ENCODE peak calls at places on chromosomes 5 and 9, in four cellular contexts. I, S, M and V are unnamed samples.

GRCh38 chr5:126718246-126718868 is 58.6 kb upstream of the LMNB1 start:
- DNase-seq in I (no peak), S (no peak), M (no peak), V (no peak)

GRCh38 chr5:17217421-17218352 is at the start of gene BASP1:
- DNase-seq in I (peak; percentile 49), S (no peak), M (no peak), V (peak; percentile 64)

GRCh38 chr9:35658894-35659220 is 765 bp downstream of the CCDC107 start:
- DNase-seq in I (no peak), S (peak; percentile 23), M (no peak), V (no peak)

GRCh38 chr5:612498-613424 is 621 bp downstream of the CEP72 start:
- DNase-seq in I (no peak), S (no peak), M (no peak), V (no peak)

GRCh38 chr5:168788107-168788506 is 208.9 kb upstream of the PANK3 start:
- DNase-seq in I (no peak), S (no peak), M (no peak), V (no peak)

GRCh38 chr5:15763754-15764153 is 263.8 kb downstream of the FBXL7 start:
- DNase-seq in I (no peak), S (no peak), M (no peak), V (no peak)

GRCh38 chr9:113258282-113258681 is 17.1 kb downstream of the CDC26 start:
- DNase-seq in I (no peak), S (no peak), M (no peak), V (no peak)

GRCh38 chr9:85603920-85604319 is 137.8 kb downstream of the AGTPBP1 start:
- DNase-seq in I (no peak), S (no peak), M (no peak), V (no peak)

GRCh38 chr5:89437450-89438435 is 554.8 kb upstream of the MEF2C start:
- DNase-seq in I (no peak), S (no peak), M (no peak), V (no peak)

GRCh38 chr9:120774719-120775118 is 18.5 kb downstream of the FBXW2 start:
- DNase-seq in I (no peak), S (no peak), M (no peak), V (no peak)

GRCh38 chr9:13865869-13866268 is 448.1 kb downstream of the NFIB start:
- DNase-seq in I (no peak), S (no peak), M (no peak), V (no peak)

GRCh38 chr5:135007305-135007704 is 26.7 kb downstream of the PITX1 start:
- DNase-seq in I (no peak), S (no peak), M (no peak), V (no peak)

GRCh38 chr9:93651521-93651950 is 75.2 kb downstream of the PHF2 start:
- DNase-seq in I (no peak), S (no peak), M (no peak), V (no peak)

GRCh38 chr9:114549677-114550330 is 37.8 kb upstream of the ATP6V1G1 start:
- DNase-seq in I (no peak), S (no peak), M (no peak), V (no peak)

GRCh38 chr5:160922311-160922710 is 70.3 kb upstream of the ATP10B start:
- DNase-seq in I (no peak), S (no peak), M (no peak), V (no peak)

GRCh38 chr5:56839062-56839461 is 23.7 kb downstream of the MAP3K1 start:
- DNase-seq in I (no peak), S (no peak), M (no peak), V (no peak)

GRCh38 chr9:110076894-110077725 is 130.8 kb downstream of the C9orf152 start:
- DNase-seq in I (no peak), S (no peak), M (no peak), V (no peak)

GRCh38 chr5:21236896-21237830 is 1249.2 kb upstream of the CDH18 start:
- DNase-seq in I (no peak), S (no peak), M (no peak), V (no peak)

GRCh38 chr5:173859315-173860038 is 28.7 kb upstream of the CPEB4 start:
- DNase-seq in I (no peak), S (no peak), M (no peak), V (no peak)

GRCh38 chr9:73743826-73744225 is 592.2 kb downstream of the ANXA1 start:
- DNase-seq in I (no peak), S (no peak), M (no peak), V (no peak)

GRCh38 chr9:89837911-89838310 is 233.1 kb downstream of the GADD45G start:
- DNase-seq in I (no peak), S (no peak), M (no peak), V (no peak)

GRCh38 chr5:173010547-173011464 is 27.2 kb downstream of the ATP6V0E1 start:
- DNase-seq in I (no peak), S (peak; percentile 67), M (no peak), V (no peak)

GRCh38 chr5:96816991-96817390 is 9.2 kb upstream of the ERAP1 start:
- DNase-seq in I (no peak), S (no peak), M (no peak), V (no peak)
- TF ChIP-seq TAF1 in I (no peak), S (no peak), M (no peak), V (no peak)

GRCh38 chr9:72526901-72527800 is 5.7 kb downstream of the TMC1 start:
- DNase-seq in I (peak; percentile 25), S (peak; percentile 10), M (peak; percentile 77), V (no peak)
- TF ChIP-seq POLR2A in I (peak; percentile 56), S (no peak), M (peak; percentile 76), V (peak; percentile 69)

GRCh38 chr5:102749416-102750021 is 5.6 kb upstream of the PAM start:
- DNase-seq in I (no peak), S (no peak), M (no peak), V (no peak)

GRCh38 chr5:102742215-102742614 is 12.9 kb upstream of the PAM start:
- DNase-seq in I (no peak), S (no peak), M (no peak), V (no peak)

GRCh38 chr5:102747386-102748166 is 7.5 kb upstream of the PAM start:
- DNase-seq in I (no peak), S (no peak), M (no peak), V (no peak)

GRCh38 chr5:102740515-102740914 is 14.6 kb upstream of the PAM start:
- DNase-seq in I (no peak), S (peak; percentile 28), M (no peak), V (no peak)

DNA sequence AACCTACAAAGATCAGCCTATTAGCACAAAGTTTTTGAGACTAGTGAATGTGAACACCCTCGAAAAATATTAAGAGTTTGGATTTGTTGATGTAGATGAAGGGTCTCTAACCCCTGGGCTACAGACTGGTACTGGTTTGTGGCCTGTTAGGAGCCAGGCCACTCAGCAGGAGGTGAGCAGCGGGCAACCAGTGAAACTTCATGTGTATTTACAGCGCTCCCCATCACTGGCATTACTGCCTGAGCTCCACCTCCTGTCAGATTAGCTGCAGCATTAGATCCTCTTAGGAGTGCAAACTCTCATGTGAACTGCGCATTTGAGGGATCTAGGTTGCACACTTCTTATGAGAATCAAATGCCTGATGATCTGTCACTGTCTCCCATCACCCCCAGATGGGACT is 11.2 kb upstream of the PAM start:
- DNase-seq in I (no peak), S (no peak), M (no peak), V (no peak)
- TF ChIP-seq TAF1 in I (no peak), S (no peak), M (no peak), V (no peak)

GRCh38 chr9:81687521-81688261 is 1.7 kb downstream of the TLE1 start:
- DNase-seq in I (no peak), S (peak; percentile 40), M (no peak), V (no peak)

GRCh38 chr9:81690251-81690851 is 1.0 kb upstream of the TLE1 start:
- DNase-seq in I (no peak), S (no peak), M (no peak), V (no peak)

GRCh38 chr9:81685763-81686613 is 3.4 kb downstream of the TLE1 start:
- DNase-seq in I (no peak), S (peak; percentile 46), M (no peak), V (no peak)

GRCh38 chr9:81686614-81687520 is 2.5 kb downstream of the TLE1 start:
- DNase-seq in I (no peak), S (peak; percentile 100), M (no peak), V (peak; percentile 22)

GRCh38 chr9:81689343-81690175 is at the start of gene TLE1:
- DNase-seq in I (peak; percentile 36), S (peak; percentile 98), M (peak; percentile 20), V (peak; percentile 49)
- TF ChIP-seq POLR2A in I (no peak), S (peak; percentile 82), M (no peak), V (no peak)

GRCh38 chr9:38182321-38182720 is 113.3 kb upstream of the SHB start:
- DNase-seq in I (no peak), S (no peak), M (peak; percentile 43), V (no peak)

GRCh38 chr9:38185647-38186371 is 116.8 kb upstream of the SHB start:
- DNase-seq in I (no peak), S (no peak), M (no peak), V (no peak)

GRCh38 chr9:38186372-38187115 is 117.5 kb upstream of the SHB start:
- DNase-seq in I (no peak), S (no peak), M (no peak), V (no peak)

GRCh38 chr9:38181866-38182265 is 112.8 kb upstream of the SHB start:
- DNase-seq in I (no peak), S (no peak), M (no peak), V (no peak)

GRCh38 chr9:38183994-38184568 is 115.1 kb upstream of the SHB start:
- DNase-seq in I (no peak), S (no peak), M (no peak), V (no peak)
- TF ChIP-seq TAF1 in I (no peak), S (no peak), M (no peak), V (no peak)

DNA sequence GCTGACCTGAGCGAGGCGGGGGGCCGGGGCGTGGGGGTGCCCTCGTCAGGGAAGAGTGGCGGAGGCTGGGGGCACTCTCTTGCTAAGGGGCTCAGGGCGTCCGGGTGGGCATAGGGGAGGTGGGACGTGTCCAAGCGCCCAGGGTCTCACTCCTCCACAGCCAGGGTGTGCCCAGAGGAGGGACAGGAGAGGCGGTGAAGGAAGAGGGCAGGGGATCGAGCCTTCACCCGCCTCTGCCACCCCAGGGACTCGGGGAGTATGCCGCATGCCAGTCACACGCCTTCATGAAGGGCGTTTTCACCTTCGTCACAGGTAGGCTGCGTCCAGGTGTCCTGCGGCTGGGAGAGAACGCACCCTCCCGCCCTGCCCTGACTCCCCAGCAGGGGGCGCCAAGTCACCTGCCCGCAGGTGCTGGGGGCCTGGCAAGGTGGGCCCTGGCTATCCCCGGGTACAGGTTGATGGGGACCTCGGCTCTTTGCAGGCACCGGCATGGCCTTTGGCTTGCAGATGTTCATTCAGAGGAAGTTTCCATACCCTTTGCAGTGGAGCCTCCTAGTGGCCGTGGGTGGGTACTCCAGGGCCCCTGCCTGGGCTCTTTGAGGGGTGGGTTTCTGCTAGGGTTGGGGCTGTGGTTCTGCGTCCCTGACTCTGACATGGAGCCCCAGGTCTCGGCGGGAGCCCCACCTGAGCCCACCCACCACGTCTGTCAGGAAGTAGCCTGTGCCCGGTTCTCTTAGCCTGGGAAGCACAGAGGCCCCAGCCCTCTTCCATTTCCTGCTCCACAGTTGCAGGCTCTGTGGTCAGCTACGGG is 527 bp downstream of the TMEM141 start:
- DNase-seq in I (peak; percentile 68), S (peak; percentile 47), M (no peak), V (peak; percentile 56)
- TF ChIP-seq POLR2A in I (no peak), S (no peak), M (no peak), V (no peak)